ENCODE peak calls at places on chromosomes 12 and 14, in four cellular contexts. O is HEK293T, T is GM12878, F is HepG2. Q is an unnamed sample.

GRCh38 chr12:85866929-85867776 is 6.9 kb upstream of the NTS start:
- DNase-seq in F (peak; percentile 48), T (no peak), O (peak; percentile 48), Q (peak; percentile 10)

GRCh38 chr14:68877993-68878575 is 85.2 kb upstream of the ZFP36L1 start:
- DNase-seq in T (no peak), F (no peak), O (no peak), Q (no peak)

GRCh38 chr12:46357438-46358324 is 14.9 kb downstream of the SLC38A2 start:
- DNase-seq in O (no peak), F (peak; percentile 75), T (no peak), Q (no peak)

GRCh38 chr12:7915911-7916403 is 20.0 kb downstream of the SLC2A3 start:
- DNase-seq in O (no peak), T (no peak), F (no peak), Q (no peak)

GRCh38 chr12:67943295-67943892 is 45.9 kb upstream of the IFNG-AS1 start:
- DNase-seq in O (peak; percentile 51), T (peak; percentile 23), F (peak; percentile 46), Q (peak; percentile 27)

GRCh38 chr14:23346693-23347405 is 5.8 kb downstream of the SLC22A17 start:
- DNase-seq in F (no peak), T (no peak), O (no peak), Q (no peak)

GRCh38 chr12:42976620-42977019 is 387.1 kb upstream of the PRICKLE1 start:
- DNase-seq in F (no peak), O (no peak), T (no peak), Q (no peak)

GRCh38 chr12:69641546-69641945 is 30.8 kb upstream of the LRRC10 start:
- DNase-seq in T (no peak), F (no peak), O (no peak), Q (no peak)

GRCh38 chr12:112916270-112916669 is 9.5 kb downstream of the OAS1 start:
- DNase-seq in O (no peak), T (no peak), F (no peak), Q (no peak)

GRCh38 chr12:57258977-57259970 is 8.3 kb upstream of the STAC3 start:
- DNase-seq in T (no peak), O (no peak), F (no peak), Q (no peak)

GRCh38 chr12:68420225-68421008 is 88.3 kb upstream of the MDM1 start:
- DNase-seq in O (no peak), T (no peak), F (no peak), Q (no peak)

GRCh38 chr14:82009076-82009475 is 475.4 kb upstream of the SEL1L start:
- DNase-seq in O (peak; percentile 8), F (no peak), T (no peak), Q (no peak)

GRCh38 chr12:46154221-46154975 is 114.4 kb downstream of the SLC38A1 start:
- DNase-seq in F (no peak), O (no peak), T (no peak), Q (no peak)

GRCh38 chr14:97179573-97179972 is 382.4 kb downstream of the VRK1 start:
- DNase-seq in F (no peak), O (no peak), T (no peak), Q (no peak)

GRCh38 chr14:31835049-31835448 is 242.1 kb upstream of the ARHGAP5 start:
- DNase-seq in F (no peak), O (no peak), T (no peak), Q (no peak)

GRCh38 chr12:57483466-57483865 is 3.8 kb upstream of the ARHGAP9 start:
- DNase-seq in F (no peak), O (no peak), T (no peak), Q (no peak)

GRCh38 chr12:132887513-132888341 is at the start of gene CHFR:
- DNase-seq in T (peak; percentile 77), O (peak; percentile 97), F (peak; percentile 94), Q (peak; percentile 96)

GRCh38 chr14:103087343-103087835 is 3.4 kb downstream of the LBHD2 start:
- DNase-seq in T (no peak), O (no peak), F (no peak), Q (no peak)

GRCh38 chr14:68749487-68750475 is 43.1 kb downstream of the ZFP36L1 start:
- DNase-seq in F (no peak), T (no peak), O (no peak), Q (peak; percentile 36)

GRCh38 chr14:77077040-77077439 is 21.0 kb upstream of the CIPC start:
- DNase-seq in F (no peak), O (no peak), T (no peak), Q (no peak)

GRCh38 chr14:75418779-75419768 is 8.7 kb upstream of the JDP2 start:
- DNase-seq in T (peak; percentile 57), O (peak; percentile 58), F (no peak), Q (peak; percentile 79)

GRCh38 chr12:78406776-78407335 is 457.7 kb upstream of the SYT1 start:
- DNase-seq in O (no peak), F (no peak), T (peak; percentile 5), Q (no peak)

GRCh38 chr12:117020536-117021220 is 78.5 kb downstream of the TESC start:
- DNase-seq in F (no peak), O (no peak), T (no peak), Q (no peak)

GRCh38 chr12:96401061-96401871 is 1.0 kb upstream of the CDK17 start:
- DNase-seq in O (peak; percentile 34), F (peak; percentile 45), T (peak; percentile 72), Q (peak; percentile 67)

GRCh38 chr14:23033801-23034497 is 751 bp downstream of the PSMB5 start:
- DNase-seq in T (no peak), F (no peak), O (no peak), Q (no peak)

GRCh38 chr14:23071244-23071974 is 14.1 kb upstream of the CDH24 start:
- DNase-seq in T (peak; percentile 45), O (peak; percentile 89), F (peak; percentile 94), Q (peak; percentile 80)

GRCh38 chr12:131862994-131863710 is 31.3 kb upstream of the ULK1 start:
- DNase-seq in O (no peak), T (no peak), F (no peak), Q (peak; percentile 88)

GRCh38 chr14:65483647-65484046 is 71.1 kb downstream of the FUT8 start:
- DNase-seq in O (no peak), T (no peak), F (no peak), Q (no peak)

GRCh38 chr14:103116645-103117044 is 6.6 kb upstream of the TNFAIP2 start:
- DNase-seq in F (no peak), O (no peak), T (no peak), Q (no peak)

GRCh38 chr12:96294831-96295230 is 100.7 kb downstream of the ELK3 start:
- DNase-seq in F (no peak), O (no peak), T (no peak), Q (no peak)

GRCh38 chr12:114504311-114504710 is 98.4 kb upstream of the TBX5 start:
- DNase-seq in F (no peak), T (no peak), O (no peak), Q (no peak)

GRCh38 chr14:101177301-101178055 is 274.0 kb upstream of the RTL1 start:
- DNase-seq in F (no peak), O (no peak), T (no peak), Q (no peak)

GRCh38 chr12:5081016-5081415 is 37.3 kb downstream of the KCNA5 start:
- DNase-seq in F (no peak), O (no peak), T (no peak), Q (no peak)

GRCh38 chr12:5085896-5086295 is 42.2 kb downstream of the KCNA5 start:
- DNase-seq in T (no peak), F (no peak), O (no peak), Q (no peak)

GRCh38 chr12:5088586-5089264 is 45.0 kb downstream of the KCNA5 start:
- DNase-seq in F (no peak), O (no peak), T (no peak), Q (no peak)

GRCh38 chr12:5087831-5088554 is 44.3 kb downstream of the KCNA5 start:
- DNase-seq in T (no peak), O (no peak), F (no peak), Q (no peak)

DNA sequence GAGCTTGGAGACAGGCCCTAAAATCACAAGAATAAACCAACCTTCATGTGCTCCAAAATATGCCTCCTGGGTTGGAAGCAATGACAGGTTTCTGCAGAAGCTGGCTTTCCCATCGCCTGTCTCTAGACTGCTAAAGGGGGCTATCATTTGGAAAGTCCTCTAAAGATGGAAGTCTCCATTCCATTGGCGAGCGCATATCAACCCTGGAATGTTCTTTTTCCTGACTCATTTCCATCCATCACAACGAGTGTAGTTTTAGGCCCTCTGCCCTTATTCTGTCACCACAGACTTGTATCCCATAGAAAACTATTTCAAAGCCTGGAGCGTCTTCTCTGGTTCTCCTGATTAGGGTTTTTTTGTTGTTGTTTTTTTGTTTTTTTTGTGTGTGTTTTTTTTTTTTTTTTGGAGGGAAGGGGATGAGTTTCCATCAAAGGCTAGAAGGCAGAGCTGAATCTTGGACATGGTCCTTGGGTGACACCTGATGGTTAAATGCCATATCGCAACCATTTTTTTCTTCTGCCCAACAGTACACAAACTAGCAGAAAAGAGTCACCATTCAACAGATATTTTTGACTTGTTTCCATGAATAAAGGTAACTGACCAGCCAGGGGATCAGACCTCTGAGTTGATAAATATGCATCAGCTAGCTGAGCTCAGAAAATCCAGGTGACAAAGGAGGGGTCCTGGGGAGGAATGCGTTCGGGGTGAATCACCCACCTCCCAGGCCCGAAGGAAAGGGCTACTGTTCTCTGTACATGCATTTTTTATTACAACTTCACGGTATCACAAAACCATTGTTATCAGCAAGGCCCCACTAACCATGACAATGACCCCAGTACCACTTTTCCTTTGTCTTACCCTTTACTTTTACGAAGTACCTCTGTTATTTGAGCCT is 40.5 kb downstream of the KCNA5 start:
- DNase-seq in O (peak; percentile 64), T (peak; percentile 23), F (peak; percentile 24), Q (peak; percentile 39)
- TF ChIP-seq TARDBP in O (no peak), T (no peak), F (no peak), Q (no peak)

DNA sequence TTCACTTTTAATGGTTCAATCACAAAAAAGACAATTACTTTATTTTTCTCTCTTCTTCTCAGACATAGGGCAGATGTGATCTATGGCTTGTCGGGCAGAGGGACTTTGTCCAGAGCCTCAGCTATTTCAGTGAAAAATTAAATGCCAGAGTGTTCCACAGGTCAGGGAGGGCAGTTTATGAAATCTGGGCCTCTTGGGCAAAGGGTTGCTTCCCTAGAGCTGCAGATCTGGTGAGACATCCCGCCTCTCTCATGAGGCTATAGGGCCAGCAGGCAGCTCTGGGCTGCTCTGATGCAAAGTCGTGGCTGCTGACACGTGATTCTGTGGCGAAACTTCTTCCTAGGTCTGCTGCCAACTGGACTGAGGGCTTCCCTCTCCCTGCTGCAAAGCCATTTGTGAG is 6.0 kb downstream of the CLMN start:
- DNase-seq in O (no peak), F (peak; percentile 61), T (no peak), Q (no peak)
- TF ChIP-seq TARDBP in O (no peak), F (no peak), T (no peak), Q (no peak)

GRCh38 chr12:60333461-60333860 is 737.6 kb downstream of the SLC16A7 start:
- DNase-seq in O (no peak), T (no peak), F (no peak), Q (no peak)
- TF ChIP-seq TARDBP in O (no peak), T (no peak), F (no peak), Q (no peak)

GRCh38 chr12:1326258-1326657 is 268.1 kb downstream of the FBXL14 start:
- DNase-seq in T (no peak), F (no peak), O (no peak), Q (no peak)
- TF ChIP-seq TARDBP in T (no peak), F (no peak), O (no peak), Q (no peak)

DNA sequence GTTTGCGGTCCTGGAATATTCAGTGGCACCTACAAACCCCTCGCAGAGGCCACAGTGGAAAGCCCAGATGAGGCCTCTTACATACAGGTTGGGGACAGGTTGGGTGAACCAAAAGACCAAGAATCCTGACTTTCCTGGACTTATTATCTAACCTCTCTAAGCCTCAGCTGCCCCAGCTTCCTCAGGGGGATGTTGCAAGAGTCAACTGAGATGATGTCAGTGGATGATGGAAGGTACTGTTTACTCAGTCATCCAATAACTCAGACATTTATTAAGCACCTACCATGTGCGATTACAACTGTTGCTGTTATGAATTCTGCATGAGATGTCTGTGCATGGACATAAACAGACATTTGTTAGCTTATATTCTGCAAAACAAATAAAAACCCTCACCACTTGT is 72.8 kb downstream of the RFX4 start:
- DNase-seq in T (no peak), O (no peak), F (no peak), Q (no peak)
- TF ChIP-seq TARDBP in T (no peak), O (no peak), F (no peak), Q (no peak)

Q was measured in K562.